ENCODE peak calls at places on chromosomes 16 and 17, in six cellular contexts. One of them, this sample, is unnamed.

GRCh38 chr16:1740781-1741490 is 30.4 kb downstream of the NME3 start:
- DNase-seq in endothelial cell of umbilical vein: no peak
- DNase-seq in neuronal stem cell: no peak
- DNase-seq in neural progenitor cell: no peak
- DNase-seq in fibroblast of lung: no peak
- DNase-seq in PC-3: no peak
- DNase-seq in this sample: no peak

GRCh38 chr17:30554839-30555751 is 77.9 kb downstream of the GOSR1 start:
- DNase-seq in endothelial cell of umbilical vein: peak; percentile 34
- DNase-seq in neuronal stem cell: no peak
- DNase-seq in neural progenitor cell: peak; percentile 37
- DNase-seq in fibroblast of lung: no peak
- DNase-seq in PC-3: peak; percentile 34
- DNase-seq in this sample: no peak

GRCh38 chr17:8076502-8077266 is 10.8 kb downstream of the ALOX12B start:
- DNase-seq in endothelial cell of umbilical vein: no peak
- DNase-seq in neuronal stem cell: no peak
- DNase-seq in neural progenitor cell: no peak
- DNase-seq in fibroblast of lung: no peak
- DNase-seq in PC-3: no peak
- DNase-seq in this sample: no peak

GRCh38 chr17:63988741-63989621 is 9.2 kb upstream of the PRR29 start:
- DNase-seq in endothelial cell of umbilical vein: no peak
- DNase-seq in neuronal stem cell: no peak
- DNase-seq in neural progenitor cell: peak; percentile 29
- DNase-seq in fibroblast of lung: no peak
- DNase-seq in PC-3: no peak
- DNase-seq in this sample: peak; percentile 75

GRCh38 chr16:2205104-2205966 is at the start of gene MLST8:
- DNase-seq in endothelial cell of umbilical vein: peak; percentile 87
- DNase-seq in neuronal stem cell: peak; percentile 91
- DNase-seq in neural progenitor cell: peak; percentile 94
- DNase-seq in fibroblast of lung: peak; percentile 88
- DNase-seq in PC-3: peak; percentile 75
- DNase-seq in this sample: peak; percentile 100

GRCh38 chr17:5500247-5500803 is 14.0 kb downstream of the MIS12 start:
- DNase-seq in endothelial cell of umbilical vein: peak; percentile 16
- DNase-seq in neuronal stem cell: no peak
- DNase-seq in neural progenitor cell: no peak
- DNase-seq in fibroblast of lung: no peak
- DNase-seq in PC-3: no peak
- DNase-seq in this sample: no peak

GRCh38 chr16:6571044-6571443 is 761.6 kb upstream of the RBFOX1 start:
- DNase-seq in endothelial cell of umbilical vein: no peak
- DNase-seq in neuronal stem cell: no peak
- DNase-seq in neural progenitor cell: peak; percentile 39
- DNase-seq in fibroblast of lung: no peak
- DNase-seq in PC-3: no peak
- DNase-seq in this sample: no peak

GRCh38 chr17:19753049-19753444 is 4.9 kb upstream of the ALDH3A1 start:
- DNase-seq in endothelial cell of umbilical vein: peak; percentile 83
- DNase-seq in neuronal stem cell: no peak
- DNase-seq in neural progenitor cell: no peak
- DNase-seq in fibroblast of lung: peak; percentile 55
- DNase-seq in PC-3: peak; percentile 99
- DNase-seq in this sample: peak; percentile 99

GRCh38 chr17:5331506-5331905 is 49.4 kb downstream of the RABEP1 start:
- DNase-seq in endothelial cell of umbilical vein: no peak
- DNase-seq in neuronal stem cell: no peak
- DNase-seq in neural progenitor cell: no peak
- DNase-seq in fibroblast of lung: peak; percentile 12
- DNase-seq in PC-3: no peak
- DNase-seq in this sample: no peak

GRCh38 chr16:15952265-15952711 is 2.9 kb downstream of the ABCC1 start:
- DNase-seq in endothelial cell of umbilical vein: peak; percentile 62
- DNase-seq in neuronal stem cell: no peak
- DNase-seq in neural progenitor cell: no peak
- DNase-seq in fibroblast of lung: no peak
- DNase-seq in PC-3: no peak
- DNase-seq in this sample: no peak

GRCh38 chr16:27817038-27817437 is 246.5 kb downstream of the GSG1L start:
- DNase-seq in endothelial cell of umbilical vein: no peak
- DNase-seq in neuronal stem cell: no peak
- DNase-seq in neural progenitor cell: no peak
- DNase-seq in fibroblast of lung: no peak
- DNase-seq in PC-3: no peak
- DNase-seq in this sample: peak; percentile 61

GRCh38 chr17:345992-346785 is 6.4 kb downstream of the RPH3AL start:
- DNase-seq in endothelial cell of umbilical vein: no peak
- DNase-seq in neuronal stem cell: no peak
- DNase-seq in neural progenitor cell: no peak
- DNase-seq in fibroblast of lung: no peak
- DNase-seq in PC-3: no peak
- DNase-seq in this sample: peak; percentile 60

GRCh38 chr16:49282690-49283375 is 1.2 kb upstream of the CBLN1 start:
- DNase-seq in endothelial cell of umbilical vein: no peak
- DNase-seq in neuronal stem cell: no peak
- DNase-seq in neural progenitor cell: peak; percentile 49
- DNase-seq in fibroblast of lung: no peak
- DNase-seq in PC-3: no peak
- DNase-seq in this sample: peak; percentile 84

GRCh38 chr17:82734987-82735866 is at the start of gene FN3K:
- DNase-seq in endothelial cell of umbilical vein: peak; percentile 64
- DNase-seq in neuronal stem cell: peak; percentile 69
- DNase-seq in neural progenitor cell: peak; percentile 91
- DNase-seq in fibroblast of lung: peak; percentile 80
- DNase-seq in PC-3: peak; percentile 63
- DNase-seq in this sample: peak; percentile 96

GRCh38 chr17:49438885-49439284 is 24.2 kb upstream of the PHB1 start:
- DNase-seq in endothelial cell of umbilical vein: no peak
- DNase-seq in neuronal stem cell: no peak
- DNase-seq in neural progenitor cell: peak; percentile 67
- DNase-seq in fibroblast of lung: no peak
- DNase-seq in PC-3: no peak
- DNase-seq in this sample: no peak

GRCh38 chr16:19177111-19177747 is 9.2 kb downstream of the SYT17 start:
- DNase-seq in endothelial cell of umbilical vein: no peak
- DNase-seq in neuronal stem cell: no peak
- DNase-seq in neural progenitor cell: no peak
- DNase-seq in fibroblast of lung: no peak
- DNase-seq in PC-3: no peak
- DNase-seq in this sample: no peak

GRCh38 chr17:80836971-80837481 is 154.6 kb upstream of the CHMP6 start:
- DNase-seq in endothelial cell of umbilical vein: no peak
- DNase-seq in neuronal stem cell: no peak
- DNase-seq in neural progenitor cell: no peak
- DNase-seq in fibroblast of lung: no peak
- DNase-seq in PC-3: no peak
- DNase-seq in this sample: no peak

GRCh38 chr17:18314731-18315497 is at the start of the genes SMCR8 and TOP3A:
- DNase-seq in endothelial cell of umbilical vein: peak; percentile 99
- DNase-seq in neuronal stem cell: peak; percentile 90
- DNase-seq in neural progenitor cell: peak; percentile 97
- DNase-seq in fibroblast of lung: peak; percentile 98
- DNase-seq in PC-3: peak; percentile 97
- DNase-seq in this sample: peak; percentile 98

GRCh38 chr17:77285594-77286390 is 145.0 kb downstream of the SEC14L1 start:
- DNase-seq in endothelial cell of umbilical vein: no peak
- DNase-seq in neuronal stem cell: no peak
- DNase-seq in neural progenitor cell: no peak
- DNase-seq in fibroblast of lung: peak; percentile 86
- DNase-seq in PC-3: peak; percentile 97
- DNase-seq in this sample: peak; percentile 99

GRCh38 chr17:77821114-77821513 is 137.4 kb upstream of the TNRC6C start:
- DNase-seq in endothelial cell of umbilical vein: no peak
- DNase-seq in neuronal stem cell: no peak
- DNase-seq in neural progenitor cell: no peak
- DNase-seq in fibroblast of lung: no peak
- DNase-seq in PC-3: no peak
- DNase-seq in this sample: no peak

GRCh38 chr17:65583921-65584603 is 22.6 kb upstream of the AXIN2 start:
- DNase-seq in endothelial cell of umbilical vein: no peak
- DNase-seq in neuronal stem cell: no peak
- DNase-seq in neural progenitor cell: no peak
- DNase-seq in fibroblast of lung: no peak
- DNase-seq in PC-3: no peak
- DNase-seq in this sample: no peak

GRCh38 chr16:19132898-19133297 is 19.1 kb downstream of the ITPRIPL2 start:
- DNase-seq in endothelial cell of umbilical vein: no peak
- DNase-seq in neuronal stem cell: no peak
- DNase-seq in neural progenitor cell: no peak
- DNase-seq in fibroblast of lung: no peak
- DNase-seq in PC-3: no peak
- DNase-seq in this sample: no peak

GRCh38 chr16:51129105-51129504 is 22.0 kb downstream of the SALL1 start:
- DNase-seq in endothelial cell of umbilical vein: no peak
- DNase-seq in neuronal stem cell: no peak
- DNase-seq in neural progenitor cell: peak; percentile 70
- DNase-seq in fibroblast of lung: no peak
- DNase-seq in PC-3: no peak
- DNase-seq in this sample: no peak

GRCh38 chr17:22305356-22306071 is 613.2 kb downstream of the KCNJ18 start:
- DNase-seq in endothelial cell of umbilical vein: no peak
- DNase-seq in neuronal stem cell: no peak
- DNase-seq in neural progenitor cell: no peak
- DNase-seq in fibroblast of lung: no peak
- DNase-seq in PC-3: no peak
- DNase-seq in this sample: no peak

DNA sequence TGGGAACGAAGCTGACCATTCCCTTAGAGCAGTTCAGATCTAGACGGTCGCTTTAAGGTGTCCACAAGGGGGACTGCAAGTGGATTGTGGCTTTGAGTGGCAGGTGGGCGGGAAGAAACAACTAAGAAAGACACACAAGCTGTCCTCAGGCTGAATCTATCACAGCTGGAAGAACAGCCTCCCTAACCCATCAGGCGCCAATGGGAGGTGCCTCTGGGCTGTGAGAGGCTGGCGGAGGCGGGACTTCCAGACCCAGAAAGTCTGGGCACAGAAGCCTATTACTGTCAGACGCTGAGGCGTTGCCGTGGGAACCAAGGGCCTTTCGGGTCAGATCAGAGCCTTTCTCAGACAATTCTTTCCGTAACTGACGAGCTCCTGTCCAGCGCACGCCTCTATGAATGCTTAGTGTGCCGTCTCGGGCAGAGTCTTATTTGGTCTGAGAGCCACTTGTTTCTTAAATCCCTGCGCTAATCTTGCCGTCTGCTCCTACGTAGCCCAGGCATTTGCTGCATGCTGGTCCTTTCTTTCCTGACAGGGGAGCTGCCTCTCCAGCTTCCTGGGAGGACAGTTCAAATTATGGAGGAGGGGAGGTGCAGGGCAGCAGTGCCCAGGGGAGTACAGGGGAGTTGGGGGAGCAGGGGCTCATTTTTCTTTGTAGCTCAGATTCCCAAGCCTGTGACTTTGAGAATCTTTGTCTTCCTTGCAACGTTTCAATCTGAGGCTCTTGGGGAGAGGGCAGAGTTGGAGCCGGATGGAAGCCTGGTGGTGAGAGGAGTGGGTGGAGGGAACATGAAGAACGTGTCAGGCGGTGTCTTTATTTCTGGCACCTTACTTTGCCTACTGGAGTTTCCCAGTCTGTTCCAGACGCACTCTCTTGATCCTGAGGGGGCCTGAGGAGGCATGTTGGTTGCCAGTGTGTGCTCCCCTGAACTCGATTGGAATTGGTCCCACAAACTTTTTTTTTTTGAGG is 618.7 kb downstream of the KCNJ18 start:
- DNase-seq in endothelial cell of umbilical vein: no peak
- DNase-seq in neuronal stem cell: no peak
- DNase-seq in neural progenitor cell: no peak
- DNase-seq in fibroblast of lung: no peak
- DNase-seq in PC-3: peak; percentile 29
- DNase-seq in this sample: no peak
- H3K4me2 ChIP-seq in endothelial cell of umbilical vein: no peak overlapping the region
- H3K4me2 ChIP-seq in neuronal stem cell: no peak overlapping the region
- H3K4me2 ChIP-seq in neural progenitor cell: no peak overlapping the region
- H3K4me2 ChIP-seq in fibroblast of lung: no peak overlapping the region
- H3K4me2 ChIP-seq in PC-3: peak overlapping the region; percentile 31
- H3K4me2 ChIP-seq in this sample: no peak overlapping the region

DNA sequence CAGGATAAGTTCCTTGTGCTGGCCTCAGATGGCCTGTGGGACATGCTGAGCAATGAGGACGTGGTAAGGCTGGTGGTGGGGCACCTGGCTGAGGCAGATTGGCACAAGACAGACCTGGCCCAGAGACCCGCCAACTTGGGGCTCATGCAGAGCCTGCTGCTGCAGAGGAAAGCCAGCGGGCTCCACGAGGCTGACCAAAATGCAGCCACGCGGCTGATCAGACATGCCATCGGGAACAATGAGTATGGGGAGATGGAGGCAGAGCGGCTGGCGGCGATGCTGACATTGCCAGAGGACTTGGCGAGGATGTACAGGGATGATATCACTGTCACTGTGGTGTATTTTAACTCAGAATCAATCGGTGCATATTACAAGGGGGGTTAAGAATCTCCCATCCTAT is 5.2 kb downstream of the PDP2 start:
- DNase-seq in endothelial cell of umbilical vein: no peak
- DNase-seq in neuronal stem cell: no peak
- DNase-seq in neural progenitor cell: no peak
- DNase-seq in fibroblast of lung: no peak
- DNase-seq in PC-3: no peak
- DNase-seq in this sample: no peak
- H3K4me2 ChIP-seq in endothelial cell of umbilical vein: no peak overlapping the region
- H3K4me2 ChIP-seq in neuronal stem cell: no peak overlapping the region
- H3K4me2 ChIP-seq in neural progenitor cell: no peak overlapping the region
- H3K4me2 ChIP-seq in fibroblast of lung: no peak overlapping the region
- H3K4me2 ChIP-seq in PC-3: no peak overlapping the region
- H3K4me2 ChIP-seq in this sample: no peak overlapping the region

GRCh38 chr17:74890554-74890953 is 2.9 kb downstream of the FADS6 start:
- DNase-seq in endothelial cell of umbilical vein: no peak
- DNase-seq in neuronal stem cell: no peak
- DNase-seq in neural progenitor cell: no peak
- DNase-seq in fibroblast of lung: no peak
- DNase-seq in PC-3: no peak
- DNase-seq in this sample: peak; percentile 48

GRCh38 chr17:74892974-74893911 is at the start of gene FADS6:
- DNase-seq in endothelial cell of umbilical vein: no peak
- DNase-seq in neuronal stem cell: no peak
- DNase-seq in neural progenitor cell: peak; percentile 36
- DNase-seq in fibroblast of lung: no peak
- DNase-seq in PC-3: no peak
- DNase-seq in this sample: peak; percentile 72

GRCh38 chr17:74898376-74898946 is 5.0 kb upstream of the FADS6 start:
- DNase-seq in endothelial cell of umbilical vein: no peak
- DNase-seq in neuronal stem cell: no peak
- DNase-seq in neural progenitor cell: no peak
- DNase-seq in fibroblast of lung: no peak
- DNase-seq in PC-3: no peak
- DNase-seq in this sample: peak; percentile 58

GRCh38 chr17:74892013-74892841 is 1.2 kb downstream of the FADS6 start:
- DNase-seq in endothelial cell of umbilical vein: no peak
- DNase-seq in neuronal stem cell: no peak
- DNase-seq in neural progenitor cell: no peak
- DNase-seq in fibroblast of lung: no peak
- DNase-seq in PC-3: no peak
- DNase-seq in this sample: peak; percentile 86

GRCh38 chr17:74893936-74894671 is 671 bp upstream of the FADS6 start:
- DNase-seq in endothelial cell of umbilical vein: no peak
- DNase-seq in neuronal stem cell: no peak
- DNase-seq in neural progenitor cell: no peak
- DNase-seq in fibroblast of lung: no peak
- DNase-seq in PC-3: no peak
- DNase-seq in this sample: peak; percentile 83
- H3K4me2 ChIP-seq in endothelial cell of umbilical vein: no peak overlapping the region
- H3K4me2 ChIP-seq in neuronal stem cell: peak overlapping the region; percentile 86
- H3K4me2 ChIP-seq in neural progenitor cell: peak overlapping the region; percentile 87
- H3K4me2 ChIP-seq in fibroblast of lung: no peak overlapping the region
- H3K4me2 ChIP-seq in PC-3: no peak overlapping the region
- H3K4me2 ChIP-seq in this sample: no peak overlapping the region

GRCh38 chr16:4383591-4384495 is 12.2 kb downstream of the VASN start:
- DNase-seq in endothelial cell of umbilical vein: peak; percentile 37
- DNase-seq in neuronal stem cell: no peak
- DNase-seq in neural progenitor cell: no peak
- DNase-seq in fibroblast of lung: no peak
- DNase-seq in PC-3: no peak
- DNase-seq in this sample: peak; percentile 92
- H3K4me2 ChIP-seq in endothelial cell of umbilical vein: no peak overlapping the region
- H3K4me2 ChIP-seq in neuronal stem cell: no peak overlapping the region
- H3K4me2 ChIP-seq in neural progenitor cell: no peak overlapping the region
- H3K4me2 ChIP-seq in fibroblast of lung: no peak overlapping the region
- H3K4me2 ChIP-seq in PC-3: no peak overlapping the region
- H3K4me2 ChIP-seq in this sample: no peak overlapping the region

This sample was measured in osteoblast.